ENCODE peak calls at places on chromosomes 11 and 22, in six cellular contexts. W is CD4-positive, alpha-beta T cell; A is OCI-LY7; S is fibroblast of the aortic adventitia; F is AG09309; T is stomach. D is an unnamed sample.

GRCh38 chr11:65645710-65646109 is 7.8 kb downstream of the SIPA1 start:
- DNase-seq in W (no peak), A (no peak), S (peak), F (no peak), T (no peak), D (no peak)

GRCh38 chr11:71990721-71991120 is 8.0 kb upstream of the IL18BP start:
- DNase-seq in W (no peak), A (no peak), S (no peak), F (no peak), T (no peak), D (no peak)

GRCh38 chr11:104254347-104254746 is 90.4 kb upstream of the PDGFD start:
- DNase-seq in W (no peak), A (peak), S (peak), F (no peak), T (peak), D (peak)

GRCh38 chr22:30444632-30445437 is 19.3 kb downstream of the MTFP1 start:
- DNase-seq in W (peak), A (peak), S (peak), F (no peak), T (peak), D (peak)

GRCh38 chr11:125950696-125951645 is 5.1 kb downstream of the VSIG10L2 start:
- DNase-seq in W (no peak), A (no peak), S (peak), F (no peak), T (no peak), D (no peak)

GRCh38 chr22:19358703-19359553 is 67.4 kb upstream of the CLTCL1 start:
- DNase-seq in W (no peak), A (no peak), S (no peak), F (no peak), T (no peak), D (no peak)

GRCh38 chr11:64291746-64292457 is 800 bp downstream of the KCNK4 start:
- DNase-seq in W (no peak), A (no peak), S (no peak), F (no peak), T (no peak), D (no peak)

GRCh38 chr22:48098243-48098935 is 1335.9 kb downstream of the TBC1D22A start:
- DNase-seq in W (no peak), A (peak), S (no peak), F (no peak), T (no peak), D (peak)

GRCh38 chr11:104476454-104476853 is 312.5 kb upstream of the PDGFD start:
- DNase-seq in W (no peak), A (no peak), S (peak), F (no peak), T (no peak), D (no peak)

GRCh38 chr11:131064373-131064991 is 148.2 kb upstream of the SNX19 start:
- DNase-seq in W (no peak), A (peak), S (peak), F (peak), T (peak), D (peak)

GRCh38 chr22:42303304-42304020 is 33.0 kb upstream of the TCF20 start:
- DNase-seq in W (no peak), A (no peak), S (no peak), F (no peak), T (no peak), D (no peak)

GRCh38 chr11:20251496-20251895 is 91.2 kb upstream of the DBX1 start:
- DNase-seq in W (no peak), A (no peak), S (no peak), F (no peak), T (no peak), D (no peak)

GRCh38 chr11:12673924-12674570 is at the start of gene TEAD1:
- DNase-seq in W (peak), A (peak), S (peak), F (peak), T (peak), D (peak)

GRCh38 chr11:46036969-46037368 is 84.3 kb downstream of the PHF21A start:
- DNase-seq in W (no peak), A (no peak), S (no peak), F (no peak), T (no peak), D (no peak)

GRCh38 chr11:78860720-78861422 is 286.2 kb upstream of the NARS2 start:
- DNase-seq in W (no peak), A (no peak), S (peak), F (no peak), T (no peak), D (peak)

GRCh38 chr11:78254263-78254662 is 65.5 kb downstream of the USP35 start:
- DNase-seq in W (no peak), A (no peak), S (peak), F (no peak), T (no peak), D (no peak)

GRCh38 chr11:132644511-132644910 is 887.8 kb downstream of the OPCML start:
- DNase-seq in W (no peak), A (no peak), S (no peak), F (no peak), T (no peak), D (no peak)

GRCh38 chr11:30735946-30736345 is 149.8 kb upstream of the MPPED2 start:
- DNase-seq in W (no peak), A (no peak), S (no peak), F (no peak), T (no peak), D (no peak)
- TF ChIP-seq CTCF in W (no peak), A (no peak), S (no peak), F (no peak), T (no peak), D (no peak)

DNA sequence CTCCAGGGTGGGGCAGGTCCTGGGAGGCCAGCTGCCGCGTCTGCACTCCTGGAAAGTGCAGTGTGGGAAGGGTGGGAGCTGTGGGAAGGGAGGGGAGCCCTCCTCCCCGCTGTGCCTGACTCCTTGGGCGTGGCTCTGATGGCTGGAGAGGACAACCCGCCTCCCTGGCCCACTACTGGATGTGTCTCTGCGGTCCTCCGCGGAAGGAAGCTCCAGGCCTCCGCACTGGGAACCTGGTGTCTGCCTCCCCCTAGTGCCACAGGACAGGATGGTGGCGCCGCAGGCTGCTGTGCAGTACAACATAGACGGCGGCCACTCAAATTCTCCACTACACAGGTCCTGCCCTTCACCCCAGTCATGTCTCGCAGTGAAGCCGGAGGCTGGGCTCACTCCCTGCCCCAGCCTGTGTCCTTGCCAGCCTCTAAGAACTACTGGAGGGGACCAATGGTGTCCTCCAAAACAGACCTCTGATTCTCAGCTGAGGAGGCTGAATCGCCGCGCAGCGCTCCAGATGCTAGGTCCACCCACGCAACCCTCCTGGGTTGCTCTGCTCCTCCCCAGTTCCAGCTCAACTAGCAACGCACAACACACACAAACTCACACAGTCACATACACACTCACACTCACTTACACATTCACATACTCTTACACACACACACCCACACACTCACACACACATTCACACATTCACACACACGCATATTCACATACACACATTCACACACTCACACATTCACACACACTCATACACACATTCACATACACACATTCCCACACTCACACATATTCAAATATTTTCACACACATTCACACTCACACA is 12.4 kb upstream of the DSCAML1 start:
- DNase-seq in W (peak), A (no peak), S (peak), F (no peak), T (peak), D (peak)
- TF ChIP-seq CTCF in W (peak), A (no peak), S (peak), F (peak), T (no peak), D (peak)

GRCh38 chr11:114815761-114816160 is 137.4 kb downstream of the NXPE2 start:
- DNase-seq in W (no peak), A (no peak), S (no peak), F (no peak), T (no peak), D (no peak)

GRCh38 chr11:114812698-114813097 is 134.4 kb downstream of the NXPE2 start:
- DNase-seq in W (no peak), A (no peak), S (no peak), F (no peak), T (no peak), D (no peak)

GRCh38 chr11:114811971-114812370 is 133.6 kb downstream of the NXPE2 start:
- DNase-seq in W (no peak), A (no peak), S (no peak), F (no peak), T (no peak), D (no peak)

GRCh38 chr11:114815176-114815575 is 136.8 kb downstream of the NXPE2 start:
- DNase-seq in W (no peak), A (no peak), S (no peak), F (no peak), T (no peak), D (no peak)

DNA sequence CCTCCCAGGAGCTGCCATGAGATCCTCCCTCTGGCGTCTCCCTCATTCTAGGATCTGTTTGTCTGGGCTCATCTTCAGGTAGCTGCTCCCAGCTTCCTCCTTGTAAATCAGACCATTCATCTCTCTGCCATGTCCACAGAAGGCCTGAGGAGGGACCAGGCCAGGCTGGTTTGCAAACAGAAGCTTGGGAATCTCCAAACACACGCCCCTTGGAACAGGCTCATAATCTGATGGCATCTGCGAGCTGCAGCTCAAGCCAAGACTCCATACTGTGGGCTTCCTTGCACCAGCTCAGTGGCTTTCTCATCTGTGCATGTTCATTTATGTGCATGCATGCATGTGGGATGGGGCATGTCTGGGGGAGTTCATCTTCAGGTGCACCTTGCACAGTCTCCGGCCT is 134.9 kb downstream of the NXPE2 start:
- DNase-seq in W (no peak), A (no peak), S (no peak), F (no peak), T (no peak), D (no peak)
- TF ChIP-seq CTCF in W (no peak), A (no peak), S (no peak), F (no peak), T (no peak), D (no peak)

DNA sequence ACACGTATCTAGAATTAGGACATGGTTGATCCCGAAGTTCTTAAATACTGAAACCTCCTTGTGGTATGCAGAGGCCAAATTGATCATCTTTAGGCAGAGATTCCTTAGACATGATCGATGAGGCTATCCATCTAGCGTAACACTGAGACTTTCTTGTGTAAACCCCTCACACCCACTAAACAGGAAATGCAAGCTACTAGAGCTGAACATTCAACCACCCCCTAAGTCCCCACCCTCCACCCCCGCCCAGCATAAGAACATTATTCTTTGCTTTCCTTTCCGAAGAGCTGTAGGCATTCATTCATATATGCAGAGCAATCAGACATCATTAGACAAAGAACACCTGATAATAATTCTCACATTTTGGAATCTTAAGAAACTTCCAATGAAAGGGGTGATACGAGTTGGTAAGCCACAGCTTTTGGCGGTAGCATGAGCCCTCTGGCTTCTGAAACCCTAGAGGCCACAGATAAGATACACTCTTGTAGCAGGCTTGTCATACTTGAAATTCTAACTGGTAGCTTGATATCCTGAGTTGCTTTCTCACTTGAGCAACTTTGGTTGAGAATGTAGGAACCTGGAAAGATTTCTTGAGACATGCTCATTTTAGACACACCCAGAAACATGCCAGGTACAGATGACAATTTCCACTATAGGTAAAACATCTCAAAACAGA is 42.2 kb downstream of the FLI1 start:
- DNase-seq in W (no peak), A (peak), S (no peak), F (no peak), T (no peak), D (peak)
- TF ChIP-seq CTCF in W (no peak), A (peak), S (no peak), F (no peak), T (no peak), D (no peak)

GRCh38 chr11:62811659-62812058 is 6.4 kb upstream of the NXF1 start:
- DNase-seq in W (no peak), A (no peak), S (no peak), F (no peak), T (no peak), D (no peak)
- TF ChIP-seq CTCF in W (no peak), A (no peak), S (no peak), F (no peak), T (no peak), D (no peak)

GRCh38 chr22:16932577-16932976 is 75.4 kb downstream of the GAB4 start:
- DNase-seq in W (no peak), A (no peak), S (no peak), F (no peak), T (no peak), D (no peak)
- TF ChIP-seq CTCF in W (no peak), A (peak), S (no peak), F (no peak), T (no peak), D (no peak)

GRCh38 chr11:47641585-47642098 is 717 bp downstream of the MTCH2 start:
- DNase-seq in W (no peak), A (peak), S (no peak), F (no peak), T (no peak), D (no peak)

GRCh38 chr11:47645500-47645899 is 3.1 kb upstream of the MTCH2 start:
- DNase-seq in W (no peak), A (no peak), S (no peak), F (no peak), T (no peak), D (no peak)

GRCh38 chr11:47646019-47646418 is 3.7 kb upstream of the MTCH2 start:
- DNase-seq in W (no peak), A (no peak), S (no peak), F (no peak), T (no peak), D (no peak)

GRCh38 chr11:47642099-47642855 is at the start of gene MTCH2:
- DNase-seq in W (peak), A (peak), S (peak), F (peak), T (peak), D (peak)
- TF ChIP-seq CTCF in W (peak), A (peak), S (peak), F (no peak), T (peak), D (peak)

GRCh38 chr11:1457326-1457680 is 29.3 kb downstream of the MOB2 start:
- DNase-seq in W (no peak), A (no peak), S (no peak), F (no peak), T (no peak), D (no peak)

GRCh38 chr11:1459219-1459575 is 27.4 kb downstream of the MOB2 start:
- DNase-seq in W (no peak), A (no peak), S (no peak), F (no peak), T (no peak), D (no peak)

GRCh38 chr11:1457856-1458255 is 28.7 kb downstream of the MOB2 start:
- DNase-seq in W (no peak), A (no peak), S (no peak), F (no peak), T (no peak), D (no peak)

GRCh38 chr11:1459739-1460395 is 26.7 kb downstream of the MOB2 start:
- DNase-seq in W (no peak), A (no peak), S (no peak), F (no peak), T (no peak), D (no peak)

DNA sequence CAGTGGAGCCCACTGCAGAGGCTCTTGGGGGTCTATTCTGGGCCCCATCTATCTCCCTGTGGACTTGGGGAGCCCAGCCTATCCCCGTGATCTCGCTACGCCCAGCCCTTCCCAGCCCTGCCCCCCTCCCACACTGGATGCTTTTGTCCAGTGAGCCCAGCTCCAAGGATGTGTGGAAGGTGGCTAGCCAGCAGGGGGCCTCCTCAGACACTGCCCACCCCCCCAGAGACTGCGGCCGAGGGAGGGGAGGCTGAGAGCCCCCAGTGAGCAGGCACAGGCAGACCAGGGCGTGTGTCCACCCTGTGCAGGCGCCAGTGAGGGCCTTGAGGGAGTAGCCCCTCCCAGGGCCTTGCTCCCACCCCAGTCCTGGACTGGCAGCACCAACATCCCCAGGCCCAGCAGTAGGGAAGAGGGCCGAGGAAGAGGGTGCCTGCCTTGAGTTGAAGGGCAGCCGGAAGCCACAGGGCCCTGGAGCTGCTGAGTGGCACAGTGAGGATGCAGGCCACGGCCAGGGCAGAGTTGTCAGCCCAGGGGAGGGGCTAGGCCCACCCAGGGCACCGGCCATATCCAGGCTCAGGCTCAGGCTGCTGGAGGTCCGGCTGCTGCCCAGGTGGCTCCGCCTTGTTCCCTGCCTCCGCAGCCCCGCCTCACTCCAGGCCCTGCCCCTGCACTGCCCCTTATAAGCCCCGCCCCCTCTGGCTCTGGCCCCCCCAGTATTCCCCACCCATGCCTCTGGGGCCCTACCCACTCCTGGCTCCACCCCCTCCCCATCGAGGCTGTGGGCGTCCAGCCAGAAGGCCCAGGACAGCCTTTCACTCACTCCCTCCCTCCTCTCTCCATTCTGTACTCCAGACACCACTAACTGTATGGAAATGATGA is 28.0 kb downstream of the MOB2 start:
- DNase-seq in W (no peak), A (peak), S (no peak), F (no peak), T (peak), D (peak)
- TF ChIP-seq CTCF in W (no peak), A (peak), S (peak), F (peak), T (peak), D (peak)

D was measured in activated CD8-positive, alpha-beta T cell treated with anti-CD3 and anti-CD28 coated beads for 36 hours.